ENCODE peak calls at places on chromosomes 3 and 15, in four cellular contexts. One of them, this sample, is unnamed.

GRCh38 chr3:29486087-29486486 is 205.2 kb downstream of the RBMS3 start:
- DNase-seq in HL-60: no peak
- DNase-seq in pancreas: no peak
- DNase-seq in left lung: no peak
- DNase-seq in this sample: no peak

GRCh38 chr3:11074441-11074840 is 79.9 kb upstream of the HRH1 start:
- DNase-seq in HL-60: peak
- DNase-seq in pancreas: no peak
- DNase-seq in left lung: no peak
- DNase-seq in this sample: no peak

GRCh38 chr15:88120021-88120420 is 136.5 kb downstream of the NTRK3 start:
- DNase-seq in HL-60: no peak
- DNase-seq in pancreas: no peak
- DNase-seq in left lung: no peak
- DNase-seq in this sample: no peak

GRCh38 chr3:170321326-170322034 is 36.0 kb upstream of the SKIL start:
- DNase-seq in HL-60: peak
- DNase-seq in pancreas: no peak
- DNase-seq in left lung: peak
- DNase-seq in this sample: peak

GRCh38 chr3:102444101-102444500 is 9.3 kb downstream of the ZPLD1 start:
- DNase-seq in HL-60: no peak
- DNase-seq in pancreas: no peak
- DNase-seq in left lung: no peak
- DNase-seq in this sample: no peak

GRCh38 chr3:192570757-192571156 is 156.6 kb downstream of the FGF12 start:
- DNase-seq in HL-60: no peak
- DNase-seq in pancreas: no peak
- DNase-seq in left lung: no peak
- DNase-seq in this sample: no peak

GRCh38 chr15:69160976-69161877 is 792 bp downstream of the GLCE start:
- DNase-seq in HL-60: no peak
- DNase-seq in pancreas: peak
- DNase-seq in left lung: peak
- DNase-seq in this sample: no peak

GRCh38 chr3:194128202-194128907 is 7.6 kb upstream of the HES1 start:
- DNase-seq in HL-60: no peak
- DNase-seq in pancreas: no peak
- DNase-seq in left lung: no peak
- DNase-seq in this sample: no peak

GRCh38 chr3:12040902-12041301 is 36.7 kb downstream of the SYN2 start:
- DNase-seq in HL-60: no peak
- DNase-seq in pancreas: no peak
- DNase-seq in left lung: no peak
- DNase-seq in this sample: no peak

GRCh38 chr3:101902041-101902440 is 52.7 kb downstream of the NFKBIZ start:
- DNase-seq in HL-60: no peak
- DNase-seq in pancreas: no peak
- DNase-seq in left lung: no peak
- DNase-seq in this sample: peak

GRCh38 chr3:112598731-112599130 is 36.9 kb downstream of the SLC35A5 start:
- DNase-seq in HL-60: no peak
- DNase-seq in pancreas: no peak
- DNase-seq in left lung: no peak
- DNase-seq in this sample: no peak

GRCh38 chr3:13863422-13863821 is 16.4 kb downstream of the WNT7A start:
- DNase-seq in HL-60: no peak
- DNase-seq in pancreas: no peak
- DNase-seq in left lung: no peak
- DNase-seq in this sample: no peak

GRCh38 chr3:70531838-70532489 is 219.5 kb upstream of the MDFIC2 start:
- DNase-seq in HL-60: no peak
- DNase-seq in pancreas: peak
- DNase-seq in left lung: no peak
- DNase-seq in this sample: no peak

GRCh38 chr3:163811996-163812395 is 1266.3 kb downstream of the SI start:
- DNase-seq in HL-60: no peak
- DNase-seq in pancreas: no peak
- DNase-seq in left lung: no peak
- DNase-seq in this sample: no peak

GRCh38 chr3:186759231-186759930 is 24.0 kb upstream of the EIF4A2 start:
- DNase-seq in HL-60: no peak
- DNase-seq in pancreas: no peak
- DNase-seq in left lung: no peak
- DNase-seq in this sample: no peak

GRCh38 chr3:28664123-28664522 is 315.5 kb upstream of the AZI2 start:
- DNase-seq in HL-60: no peak
- DNase-seq in pancreas: no peak
- DNase-seq in left lung: no peak
- DNase-seq in this sample: no peak

GRCh38 chr15:86591994-86592746 is 512.5 kb downstream of the AGBL1 start:
- DNase-seq in HL-60: no peak
- DNase-seq in pancreas: no peak
- DNase-seq in left lung: peak
- DNase-seq in this sample: no peak

GRCh38 chr15:32979710-32980109 is 214.8 kb downstream of the FMN1 start:
- DNase-seq in HL-60: no peak
- DNase-seq in pancreas: no peak
- DNase-seq in left lung: no peak
- DNase-seq in this sample: no peak

GRCh38 chr3:144456041-144456440 is 484.4 kb downstream of the DIPK2A start:
- DNase-seq in HL-60: no peak
- DNase-seq in pancreas: no peak
- DNase-seq in left lung: no peak
- DNase-seq in this sample: no peak

GRCh38 chr3:46931631-46932441 is 44.7 kb downstream of the CCDC12 start:
- DNase-seq in HL-60: peak
- DNase-seq in pancreas: no peak
- DNase-seq in left lung: peak
- DNase-seq in this sample: peak

GRCh38 chr3:148379763-148380162 is 317.9 kb upstream of the AGTR1 start:
- DNase-seq in HL-60: peak
- DNase-seq in pancreas: no peak
- DNase-seq in left lung: no peak
- DNase-seq in this sample: no peak

GRCh38 chr3:173397161-173398110 is at the start of gene NLGN1:
- DNase-seq in HL-60: peak
- DNase-seq in pancreas: peak
- DNase-seq in left lung: peak
- DNase-seq in this sample: no peak

GRCh38 chr3:131348911-131349310 is 32.7 kb upstream of the NUDT16 start:
- DNase-seq in HL-60: no peak
- DNase-seq in pancreas: no peak
- DNase-seq in left lung: no peak
- DNase-seq in this sample: no peak

GRCh38 chr3:39892068-39892467 is 82.7 kb downstream of the MYRIP start:
- DNase-seq in HL-60: no peak
- DNase-seq in pancreas: no peak
- DNase-seq in left lung: no peak
- DNase-seq in this sample: no peak

GRCh38 chr3:58287354-58287753 is 18.7 kb upstream of the RPP14 start:
- DNase-seq in HL-60: no peak
- DNase-seq in pancreas: no peak
- DNase-seq in left lung: no peak
- DNase-seq in this sample: no peak

GRCh38 chr3:34626699-34627098 is 828.3 kb downstream of the PDCD6IP start:
- DNase-seq in HL-60: no peak
- DNase-seq in pancreas: no peak
- DNase-seq in left lung: no peak
- DNase-seq in this sample: no peak

GRCh38 chr15:44068346-44068745 is 126.7 kb downstream of the FRMD5 start:
- DNase-seq in HL-60: no peak
- DNase-seq in pancreas: no peak
- DNase-seq in left lung: no peak
- DNase-seq in this sample: no peak

GRCh38 chr3:52084954-52085730 is 28.8 kb upstream of the DUSP7 start:
- DNase-seq in HL-60: no peak
- DNase-seq in pancreas: no peak
- DNase-seq in left lung: peak
- DNase-seq in this sample: no peak

GRCh38 chr3:116338713-116339112 is 106.6 kb downstream of the LSAMP start:
- DNase-seq in HL-60: no peak
- DNase-seq in pancreas: no peak
- DNase-seq in left lung: no peak
- DNase-seq in this sample: no peak

GRCh38 chr3:142618917-142619401 is 22.8 kb downstream of the PLS1 start:
- DNase-seq in HL-60: no peak
- DNase-seq in pancreas: no peak
- DNase-seq in left lung: no peak
- DNase-seq in this sample: no peak

GRCh38 chr3:46517016-46517770 is 19.4 kb downstream of the RTP3 start:
- DNase-seq in HL-60: no peak
- DNase-seq in pancreas: no peak
- DNase-seq in left lung: no peak
- DNase-seq in this sample: no peak

GRCh38 chr15:87661952-87662351 is 594.6 kb downstream of the NTRK3 start:
- DNase-seq in HL-60: no peak
- DNase-seq in pancreas: no peak
- DNase-seq in left lung: no peak
- DNase-seq in this sample: no peak

GRCh38 chr15:65517866-65518207 is 348 bp upstream of the DPP8 start:
- DNase-seq in HL-60: no peak
- DNase-seq in pancreas: no peak
- DNase-seq in left lung: no peak
- DNase-seq in this sample: no peak

GRCh38 chr15:98904466-98905048 is 103.0 kb downstream of the PGPEP1L start:
- DNase-seq in HL-60: peak
- DNase-seq in pancreas: no peak
- DNase-seq in left lung: no peak
- DNase-seq in this sample: no peak

GRCh38 chr3:101836907-101837598 is 12.3 kb upstream of the NFKBIZ start:
- DNase-seq in HL-60: peak
- DNase-seq in pancreas: no peak
- DNase-seq in left lung: no peak
- DNase-seq in this sample: peak

GRCh38 chr3:113096158-113096893 is 105.5 kb downstream of the GTPBP8 start:
- DNase-seq in HL-60: no peak
- DNase-seq in pancreas: no peak
- DNase-seq in left lung: no peak
- DNase-seq in this sample: no peak

GRCh38 chr15:52382647-52383046 is 87.0 kb upstream of the MYO5C start:
- DNase-seq in HL-60: no peak
- DNase-seq in pancreas: no peak
- DNase-seq in left lung: no peak
- DNase-seq in this sample: no peak

GRCh38 chr3:119831022-119831421 is 49.1 kb downstream of the NR1I2 start:
- DNase-seq in HL-60: no peak
- DNase-seq in pancreas: no peak
- DNase-seq in left lung: no peak
- DNase-seq in this sample: no peak
- TF ChIP-seq CTCF in HL-60: no peak
- TF ChIP-seq CTCF in pancreas: no peak
- TF ChIP-seq CTCF in left lung: no peak
- TF ChIP-seq CTCF in this sample: no peak

GRCh38 chr15:77656294-77656693 is 23.6 kb upstream of the LINGO1 start:
- DNase-seq in HL-60: peak
- DNase-seq in pancreas: no peak
- DNase-seq in left lung: peak
- DNase-seq in this sample: no peak

GRCh38 chr15:77657629-77658238 is 25.0 kb upstream of the LINGO1 start:
- DNase-seq in HL-60: no peak
- DNase-seq in pancreas: no peak
- DNase-seq in left lung: no peak
- DNase-seq in this sample: no peak

GRCh38 chr15:77654975-77655374 is 22.3 kb upstream of the LINGO1 start:
- DNase-seq in HL-60: peak
- DNase-seq in pancreas: no peak
- DNase-seq in left lung: no peak
- DNase-seq in this sample: no peak

GRCh38 chr15:77664428-77664827 is 31.7 kb upstream of the LINGO1 start:
- DNase-seq in HL-60: no peak
- DNase-seq in pancreas: no peak
- DNase-seq in left lung: no peak
- DNase-seq in this sample: no peak

GRCh38 chr15:77659350-77660321 is 26.9 kb upstream of the LINGO1 start:
- DNase-seq in HL-60: peak
- DNase-seq in pancreas: peak
- DNase-seq in left lung: no peak
- DNase-seq in this sample: no peak
- TF ChIP-seq CTCF in HL-60: no peak
- TF ChIP-seq CTCF in pancreas: peak
- TF ChIP-seq CTCF in left lung: no peak
- TF ChIP-seq CTCF in this sample: no peak

GRCh38 chr3:127768346-127769008 is 53.8 kb downstream of the MGLL start:
- DNase-seq in HL-60: peak
- DNase-seq in pancreas: no peak
- DNase-seq in left lung: no peak
- DNase-seq in this sample: peak
- TF ChIP-seq CTCF in HL-60: no peak
- TF ChIP-seq CTCF in pancreas: no peak
- TF ChIP-seq CTCF in left lung: no peak
- TF ChIP-seq CTCF in this sample: no peak

DNA sequence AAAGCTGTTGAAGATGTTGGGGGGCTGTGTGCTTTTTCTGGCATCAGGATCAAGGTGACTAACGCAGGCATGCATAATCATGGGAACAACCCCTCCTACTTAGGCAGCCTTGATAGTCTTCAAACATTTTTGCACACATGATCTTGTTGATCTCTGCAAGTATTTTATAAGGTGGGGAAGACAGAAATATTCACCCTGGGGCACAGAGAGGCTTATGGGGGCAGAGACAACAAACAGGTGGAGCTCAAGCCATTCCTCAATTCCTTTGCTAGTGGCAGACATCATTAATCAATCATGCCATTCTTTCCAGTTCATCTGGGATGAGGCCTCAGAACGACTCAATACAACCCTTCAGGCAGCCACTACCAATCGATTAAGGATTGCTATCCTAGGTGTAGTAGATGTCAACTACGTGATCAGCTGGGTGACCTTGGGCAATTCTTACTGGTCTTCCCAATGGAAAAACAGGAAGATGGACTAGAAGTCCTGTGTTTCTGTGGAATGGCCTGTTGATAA is 110.3 kb upstream of the SMAD3 start:
- DNase-seq in HL-60: no peak
- DNase-seq in pancreas: no peak
- DNase-seq in left lung: no peak
- DNase-seq in this sample: no peak
- TF ChIP-seq CTCF in HL-60: no peak
- TF ChIP-seq CTCF in pancreas: no peak
- TF ChIP-seq CTCF in left lung: no peak
- TF ChIP-seq CTCF in this sample: no peak

GRCh38 chr3:53796161-53796560 is 50.1 kb downstream of the CHDH start:
- DNase-seq in HL-60: no peak
- DNase-seq in pancreas: no peak
- DNase-seq in left lung: no peak
- DNase-seq in this sample: no peak
- TF ChIP-seq CTCF in HL-60: no peak
- TF ChIP-seq CTCF in pancreas: no peak
- TF ChIP-seq CTCF in left lung: no peak
- TF ChIP-seq CTCF in this sample: no peak

This sample was measured in CD14-positive monocyte.